ENCODE peak calls at places on chromosomes 3 and 15, in ten cellular contexts. One of them, this sample, is unnamed.

GRCh38 chr3:155744626-155745324 is at the start of gene PLCH1:
- DNase-seq in mammary epithelial cell: no peak
- DNase-seq in A549: peak; percentile 79
- DNase-seq in body of pancreas: peak; percentile 82
- DNase-seq in fibroblast of pulmonary artery: peak; percentile 44
- DNase-seq in PC-3: peak; percentile 81
- DNase-seq in astrocyte of the cerebellum: no peak
- DNase-seq in type B pancreatic cell: peak; percentile 78
- DNase-seq in WTC11: peak; percentile 92
- DNase-seq in Panc1: no peak
- DNase-seq in this sample: peak; percentile 88

GRCh38 chr3:188026191-188026968 is 127.6 kb upstream of the LPP start:
- DNase-seq in fibroblast of pulmonary artery: no peak
- DNase-seq in A549: no peak
- DNase-seq in PC-3: no peak
- DNase-seq in astrocyte of the cerebellum: no peak
- DNase-seq in WTC11: no peak
- DNase-seq in Panc1: no peak
- DNase-seq in mammary epithelial cell: no peak
- DNase-seq in body of pancreas: no peak
- DNase-seq in type B pancreatic cell: no peak
- DNase-seq in this sample: peak; percentile 69

GRCh38 chr3:190424478-190425439 is 24.9 kb downstream of the TMEM207 start:
- DNase-seq in fibroblast of pulmonary artery: peak; percentile 87
- DNase-seq in type B pancreatic cell: no peak
- DNase-seq in WTC11: peak; percentile 78
- DNase-seq in body of pancreas: peak; percentile 80
- DNase-seq in mammary epithelial cell: peak; percentile 73
- DNase-seq in astrocyte of the cerebellum: peak; percentile 60
- DNase-seq in A549: peak; percentile 21
- DNase-seq in Panc1: peak; percentile 93
- DNase-seq in PC-3: peak; percentile 78
- DNase-seq in this sample: peak; percentile 86

GRCh38 chr3:152359385-152360248 is 90.9 kb downstream of the MBNL1 start:
- DNase-seq in fibroblast of pulmonary artery: no peak
- DNase-seq in astrocyte of the cerebellum: no peak
- DNase-seq in PC-3: peak; percentile 62
- DNase-seq in WTC11: no peak
- DNase-seq in body of pancreas: no peak
- DNase-seq in type B pancreatic cell: no peak
- DNase-seq in mammary epithelial cell: peak; percentile 66
- DNase-seq in A549: no peak
- DNase-seq in Panc1: no peak
- DNase-seq in this sample: no peak

GRCh38 chr3:71104090-71104489 is 479.4 kb downstream of the FOXP1 start:
- DNase-seq in Panc1: no peak
- DNase-seq in mammary epithelial cell: no peak
- DNase-seq in astrocyte of the cerebellum: peak; percentile 52
- DNase-seq in fibroblast of pulmonary artery: peak; percentile 61
- DNase-seq in body of pancreas: no peak
- DNase-seq in type B pancreatic cell: no peak
- DNase-seq in A549: no peak
- DNase-seq in PC-3: peak; percentile 58
- DNase-seq in WTC11: no peak
- DNase-seq in this sample: no peak

GRCh38 chr3:7687428-7688147 is 814.0 kb upstream of the LMCD1 start:
- DNase-seq in fibroblast of pulmonary artery: no peak
- DNase-seq in body of pancreas: no peak
- DNase-seq in PC-3: no peak
- DNase-seq in Panc1: no peak
- DNase-seq in A549: no peak
- DNase-seq in type B pancreatic cell: no peak
- DNase-seq in WTC11: no peak
- DNase-seq in mammary epithelial cell: no peak
- DNase-seq in astrocyte of the cerebellum: no peak
- DNase-seq in this sample: no peak

GRCh38 chr3:159045279-159045678 is 243.4 kb downstream of the MFSD1 start:
- DNase-seq in Panc1: no peak
- DNase-seq in astrocyte of the cerebellum: no peak
- DNase-seq in type B pancreatic cell: no peak
- DNase-seq in body of pancreas: no peak
- DNase-seq in WTC11: no peak
- DNase-seq in fibroblast of pulmonary artery: no peak
- DNase-seq in A549: no peak
- DNase-seq in PC-3: no peak
- DNase-seq in mammary epithelial cell: no peak
- DNase-seq in this sample: no peak

GRCh38 chr3:55750525-55750924 is 263.4 kb upstream of the WNT5A start:
- DNase-seq in mammary epithelial cell: peak; percentile 91
- DNase-seq in body of pancreas: no peak
- DNase-seq in type B pancreatic cell: no peak
- DNase-seq in A549: no peak
- DNase-seq in Panc1: no peak
- DNase-seq in WTC11: no peak
- DNase-seq in fibroblast of pulmonary artery: peak; percentile 31
- DNase-seq in PC-3: peak; percentile 97
- DNase-seq in astrocyte of the cerebellum: peak; percentile 74
- DNase-seq in this sample: no peak

GRCh38 chr15:28098360-28098765 is 752 bp downstream of the OCA2 start:
- DNase-seq in Panc1: no peak
- DNase-seq in astrocyte of the cerebellum: no peak
- DNase-seq in fibroblast of pulmonary artery: no peak
- DNase-seq in WTC11: no peak
- DNase-seq in type B pancreatic cell: no peak
- DNase-seq in A549: no peak
- DNase-seq in PC-3: no peak
- DNase-seq in mammary epithelial cell: no peak
- DNase-seq in body of pancreas: no peak
- DNase-seq in this sample: no peak

GRCh38 chr15:28099555-28100140 is 533 bp upstream of the OCA2 start:
- DNase-seq in fibroblast of pulmonary artery: no peak
- DNase-seq in mammary epithelial cell: no peak
- DNase-seq in A549: no peak
- DNase-seq in Panc1: no peak
- DNase-seq in astrocyte of the cerebellum: no peak
- DNase-seq in PC-3: no peak
- DNase-seq in type B pancreatic cell: no peak
- DNase-seq in WTC11: no peak
- DNase-seq in body of pancreas: peak; percentile 25
- DNase-seq in this sample: no peak

GRCh38 chr15:28100516-28101195 is 1.5 kb upstream of the OCA2 start:
- DNase-seq in mammary epithelial cell: no peak
- DNase-seq in Panc1: no peak
- DNase-seq in astrocyte of the cerebellum: no peak
- DNase-seq in A549: no peak
- DNase-seq in PC-3: no peak
- DNase-seq in body of pancreas: no peak
- DNase-seq in type B pancreatic cell: no peak
- DNase-seq in WTC11: no peak
- DNase-seq in fibroblast of pulmonary artery: no peak
- DNase-seq in this sample: no peak

GRCh38 chr15:28097656-28098359 is 1.3 kb downstream of the OCA2 start:
- DNase-seq in WTC11: no peak
- DNase-seq in fibroblast of pulmonary artery: no peak
- DNase-seq in body of pancreas: no peak
- DNase-seq in Panc1: no peak
- DNase-seq in mammary epithelial cell: no peak
- DNase-seq in type B pancreatic cell: no peak
- DNase-seq in PC-3: no peak
- DNase-seq in A549: no peak
- DNase-seq in astrocyte of the cerebellum: no peak
- DNase-seq in this sample: no peak

GRCh38 chr15:28098766-28099554 is at the start of gene OCA2:
- DNase-seq in A549: peak; percentile 40
- DNase-seq in WTC11: peak; percentile 92
- DNase-seq in Panc1: no peak
- DNase-seq in astrocyte of the cerebellum: peak; percentile 68
- DNase-seq in fibroblast of pulmonary artery: peak; percentile 25
- DNase-seq in type B pancreatic cell: peak; percentile 86
- DNase-seq in mammary epithelial cell: no peak
- DNase-seq in PC-3: peak; percentile 27
- DNase-seq in body of pancreas: peak; percentile 51
- DNase-seq in this sample: no peak
- TF ChIP-seq CTCF in A549: peak; percentile 38
- TF ChIP-seq CTCF in WTC11: no peak
- TF ChIP-seq CTCF in Panc1: no peak
- TF ChIP-seq CTCF in astrocyte of the cerebellum: peak; percentile 37
- TF ChIP-seq CTCF in fibroblast of pulmonary artery: peak; percentile 11
- TF ChIP-seq CTCF in type B pancreatic cell: peak; percentile 69
- TF ChIP-seq CTCF in mammary epithelial cell: no peak
- TF ChIP-seq CTCF in PC-3: peak; percentile 47
- TF ChIP-seq CTCF in body of pancreas: no peak
- TF ChIP-seq CTCF in this sample: no peak

DNA sequence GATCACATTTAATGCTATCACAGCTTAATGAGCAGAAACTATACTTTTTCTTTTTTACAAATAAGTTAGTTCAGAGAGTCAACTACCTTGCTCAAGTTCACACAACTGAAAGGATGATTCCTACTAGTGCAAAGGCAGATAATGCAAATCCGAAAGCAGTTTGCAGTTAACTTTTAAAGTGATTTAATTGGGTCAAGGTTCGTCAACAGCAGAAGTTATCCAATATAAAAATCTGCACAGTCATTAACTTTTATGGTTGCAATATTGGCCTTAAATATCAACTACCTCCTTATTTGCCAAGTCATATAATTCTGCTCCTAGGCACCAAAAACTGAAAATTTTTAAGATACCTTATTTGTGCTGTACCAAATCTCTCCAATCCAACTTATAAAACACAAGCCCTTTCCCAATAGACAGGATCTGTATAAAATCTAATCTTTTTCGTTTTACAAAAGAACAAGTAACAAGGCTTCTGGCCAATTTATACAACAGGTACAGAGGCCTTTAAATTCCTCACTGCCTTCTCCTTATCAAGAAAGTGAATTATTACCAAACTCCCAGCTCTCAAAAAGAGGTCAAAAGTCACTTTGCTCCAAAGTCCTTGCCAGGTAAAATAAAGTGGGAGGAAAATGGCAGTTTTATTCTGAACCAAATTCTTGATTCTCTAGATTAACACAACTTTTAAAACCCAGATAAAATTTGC is 416.6 kb upstream of the NECTIN3 start:
- DNase-seq in mammary epithelial cell: no peak
- DNase-seq in Panc1: no peak
- DNase-seq in PC-3: no peak
- DNase-seq in body of pancreas: peak; percentile 30
- DNase-seq in fibroblast of pulmonary artery: no peak
- DNase-seq in astrocyte of the cerebellum: no peak
- DNase-seq in A549: no peak
- DNase-seq in WTC11: no peak
- DNase-seq in type B pancreatic cell: no peak
- DNase-seq in this sample: no peak
- TF ChIP-seq CTCF in mammary epithelial cell: no peak
- TF ChIP-seq CTCF in Panc1: no peak
- TF ChIP-seq CTCF in PC-3: no peak
- TF ChIP-seq CTCF in body of pancreas: no peak
- TF ChIP-seq CTCF in fibroblast of pulmonary artery: no peak
- TF ChIP-seq CTCF in astrocyte of the cerebellum: no peak
- TF ChIP-seq CTCF in A549: no peak
- TF ChIP-seq CTCF in WTC11: no peak
- TF ChIP-seq CTCF in type B pancreatic cell: no peak
- TF ChIP-seq CTCF in this sample: no peak

DNA sequence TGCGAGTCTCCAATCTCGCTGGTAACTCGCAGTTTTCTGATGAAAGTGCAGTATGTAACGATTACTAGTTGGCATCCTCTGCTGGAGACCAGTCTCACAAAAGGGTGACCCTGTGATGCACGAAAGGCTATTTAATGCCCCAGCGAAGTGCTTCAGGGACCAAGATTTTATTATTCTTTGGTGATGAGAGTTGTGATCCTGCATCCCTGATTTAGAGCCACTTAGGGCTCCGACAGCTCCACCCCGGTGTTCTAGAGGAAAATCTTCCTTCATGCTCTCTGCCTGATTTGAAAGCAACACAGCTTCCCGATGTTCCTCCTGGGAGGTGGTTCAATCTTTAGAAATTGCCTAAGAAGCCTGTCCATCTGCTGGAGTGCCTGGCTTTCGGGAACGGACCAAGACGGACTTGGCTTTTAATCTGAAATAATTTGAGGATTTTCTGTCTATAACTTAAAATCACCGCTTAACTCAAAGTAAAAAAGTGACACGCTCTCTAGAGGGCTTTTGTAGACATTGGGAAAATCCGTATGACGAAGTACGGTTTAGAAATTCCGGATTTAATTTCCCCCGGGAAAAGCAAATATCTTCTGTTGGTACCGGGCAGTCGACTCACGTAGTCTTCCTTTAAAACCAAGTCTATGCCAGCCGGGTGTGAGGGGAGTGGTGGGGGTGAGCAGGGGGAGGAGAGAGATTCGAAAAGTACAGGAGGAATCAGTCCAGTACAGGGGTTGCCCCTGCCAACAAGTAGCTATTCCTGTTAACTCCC is 990 bp upstream of the ALCAM start:
- DNase-seq in PC-3: no peak
- DNase-seq in mammary epithelial cell: peak; percentile 35
- DNase-seq in WTC11: peak; percentile 7
- DNase-seq in Panc1: peak; percentile 66
- DNase-seq in A549: peak; percentile 50
- DNase-seq in fibroblast of pulmonary artery: peak; percentile 73
- DNase-seq in type B pancreatic cell: no peak
- DNase-seq in astrocyte of the cerebellum: no peak
- DNase-seq in body of pancreas: peak; percentile 67
- DNase-seq in this sample: peak; percentile 21
- TF ChIP-seq CTCF in PC-3: peak; percentile 40
- TF ChIP-seq CTCF in mammary epithelial cell: no peak
- TF ChIP-seq CTCF in WTC11: no peak
- TF ChIP-seq CTCF in Panc1: no peak
- TF ChIP-seq CTCF in A549: no peak
- TF ChIP-seq CTCF in fibroblast of pulmonary artery: no peak
- TF ChIP-seq CTCF in type B pancreatic cell: no peak
- TF ChIP-seq CTCF in astrocyte of the cerebellum: peak; percentile 21
- TF ChIP-seq CTCF in body of pancreas: no peak
- TF ChIP-seq CTCF in this sample: no peak

GRCh38 chr3:171185359-171185758 is 158.8 kb upstream of the SLC2A2 start:
- DNase-seq in type B pancreatic cell: no peak
- DNase-seq in A549: no peak
- DNase-seq in astrocyte of the cerebellum: no peak
- DNase-seq in body of pancreas: no peak
- DNase-seq in PC-3: no peak
- DNase-seq in Panc1: no peak
- DNase-seq in WTC11: no peak
- DNase-seq in mammary epithelial cell: no peak
- DNase-seq in fibroblast of pulmonary artery: no peak
- DNase-seq in this sample: no peak

GRCh38 chr3:171181907-171182690 is 155.6 kb upstream of the SLC2A2 start:
- DNase-seq in PC-3: no peak
- DNase-seq in Panc1: no peak
- DNase-seq in fibroblast of pulmonary artery: peak; percentile 66
- DNase-seq in body of pancreas: no peak
- DNase-seq in A549: no peak
- DNase-seq in astrocyte of the cerebellum: no peak
- DNase-seq in WTC11: no peak
- DNase-seq in type B pancreatic cell: no peak
- DNase-seq in mammary epithelial cell: peak; percentile 71
- DNase-seq in this sample: no peak

GRCh38 chr3:171184372-171184771 is 157.9 kb upstream of the SLC2A2 start:
- DNase-seq in body of pancreas: no peak
- DNase-seq in A549: no peak
- DNase-seq in fibroblast of pulmonary artery: no peak
- DNase-seq in type B pancreatic cell: no peak
- DNase-seq in WTC11: no peak
- DNase-seq in mammary epithelial cell: no peak
- DNase-seq in Panc1: no peak
- DNase-seq in astrocyte of the cerebellum: no peak
- DNase-seq in PC-3: no peak
- DNase-seq in this sample: no peak

GRCh38 chr3:171185959-171186358 is 159.4 kb upstream of the SLC2A2 start:
- DNase-seq in mammary epithelial cell: no peak
- DNase-seq in PC-3: no peak
- DNase-seq in A549: no peak
- DNase-seq in WTC11: no peak
- DNase-seq in type B pancreatic cell: no peak
- DNase-seq in astrocyte of the cerebellum: no peak
- DNase-seq in Panc1: no peak
- DNase-seq in fibroblast of pulmonary artery: no peak
- DNase-seq in body of pancreas: no peak
- DNase-seq in this sample: no peak

GRCh38 chr3:171183042-171183441 is 156.5 kb upstream of the SLC2A2 start:
- DNase-seq in Panc1: no peak
- DNase-seq in astrocyte of the cerebellum: no peak
- DNase-seq in WTC11: no peak
- DNase-seq in A549: peak; percentile 13
- DNase-seq in fibroblast of pulmonary artery: peak; percentile 60
- DNase-seq in type B pancreatic cell: no peak
- DNase-seq in PC-3: peak; percentile 65
- DNase-seq in mammary epithelial cell: no peak
- DNase-seq in body of pancreas: peak; percentile 42
- DNase-seq in this sample: peak; percentile 44
- TF ChIP-seq CTCF in Panc1: peak; percentile 56
- TF ChIP-seq CTCF in astrocyte of the cerebellum: peak; percentile 14
- TF ChIP-seq CTCF in WTC11: no peak
- TF ChIP-seq CTCF in A549: peak; percentile 39
- TF ChIP-seq CTCF in fibroblast of pulmonary artery: peak; percentile 41
- TF ChIP-seq CTCF in type B pancreatic cell: peak; percentile 40
- TF ChIP-seq CTCF in PC-3: peak; percentile 70
- TF ChIP-seq CTCF in mammary epithelial cell: peak; percentile 32
- TF ChIP-seq CTCF in body of pancreas: peak; percentile 57
- TF ChIP-seq CTCF in this sample: peak; percentile 45